ENCODE peak calls at places on chromosomes 7 and 10, in five cellular contexts. H, X, S, A and T are unnamed samples. For H3K27me3, the result is how much of the 10 kb centered on the place peaks cover.

GRCh38 chr10:2851544-2851943 is 215.8 kb upstream of the PFKP start:
- DNase-seq in S (no peak), H (no peak), X (no peak), A (no peak), T (no peak)

GRCh38 chr7:41858196-41858595 is 155.3 kb upstream of the INHBA start:
- DNase-seq in A (peak), X (no peak), S (no peak), H (no peak), T (no peak)

GRCh38 chr10:21402606-21403083 is 122.8 kb downstream of the SKIDA1 start:
- DNase-seq in A (peak), S (no peak), H (no peak), X (no peak), T (peak)

GRCh38 chr7:8261711-8262695 is at the start of gene ICA1:
- DNase-seq in S (peak), H (peak), A (peak), X (peak), T (no peak)

GRCh38 chr7:27154901-27155815 is 1.3 kb downstream of the HOXA7 start:
- DNase-seq in A (no peak), S (peak), X (no peak), H (peak), T (no peak)

GRCh38 chr10:129191848-129192247 is 275.2 kb upstream of the MGMT start:
- DNase-seq in A (no peak), X (no peak), S (no peak), H (peak), T (no peak)

GRCh38 chr10:132528064-132528800 is 9.4 kb upstream of the INPP5A start:
- DNase-seq in H (no peak), X (no peak), S (peak), A (no peak), T (no peak)

GRCh38 chr7:158825628-158826289 is 3.5 kb downstream of the ESYT2 start:
- DNase-seq in S (no peak), H (no peak), X (no peak), A (no peak), T (no peak)

GRCh38 chr10:75723319-75723965 is 292.0 kb downstream of the LRMDA start:
- DNase-seq in S (no peak), H (no peak), A (no peak), X (no peak), T (no peak)

DNA sequence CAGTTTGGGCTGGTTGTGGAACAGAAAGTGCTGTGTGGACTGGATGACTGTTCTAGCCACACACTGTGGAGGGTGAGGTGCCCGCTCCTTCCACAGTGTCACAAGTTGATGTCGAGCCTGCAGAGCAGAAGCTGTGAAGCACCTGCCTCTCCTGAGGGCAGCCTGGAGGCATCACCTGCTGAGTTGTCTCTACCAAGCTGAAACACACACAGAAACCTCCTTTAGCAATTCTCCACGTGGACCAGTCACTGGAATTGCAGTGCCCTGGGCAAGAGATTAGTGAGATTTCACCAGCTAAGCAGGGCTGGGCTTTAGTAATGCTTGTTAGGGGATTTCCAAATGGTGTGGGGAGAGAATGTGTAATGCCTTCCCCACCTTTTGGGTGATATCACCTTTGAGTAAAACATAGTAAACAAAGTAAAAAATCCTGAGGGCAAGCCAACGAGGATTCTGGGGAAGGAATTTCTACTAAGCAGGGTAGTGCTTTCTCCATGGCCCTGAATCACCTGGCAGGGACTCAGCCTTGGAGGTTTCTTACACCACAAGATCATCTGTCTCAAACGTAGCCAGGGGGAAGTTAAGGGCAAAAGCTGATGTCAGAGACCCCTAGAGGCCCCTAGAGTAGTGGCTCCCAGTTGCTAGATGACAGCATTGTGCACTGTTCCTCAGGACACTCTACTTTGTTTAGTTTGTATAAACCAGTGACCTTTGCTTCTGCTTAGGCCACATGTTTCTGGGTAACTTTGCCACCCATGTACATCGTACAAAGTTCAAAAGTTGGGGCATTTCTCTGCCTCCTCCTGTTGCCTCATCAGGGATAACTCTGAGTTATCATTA is 233.1 kb upstream of the IGFBP3 start:
- DNase-seq in S (no peak), X (peak), A (peak), H (peak), T (no peak)
- TF ChIP-seq CTCF in S (no peak), X (peak), A (no peak), H (no peak), T (no peak)

DNA sequence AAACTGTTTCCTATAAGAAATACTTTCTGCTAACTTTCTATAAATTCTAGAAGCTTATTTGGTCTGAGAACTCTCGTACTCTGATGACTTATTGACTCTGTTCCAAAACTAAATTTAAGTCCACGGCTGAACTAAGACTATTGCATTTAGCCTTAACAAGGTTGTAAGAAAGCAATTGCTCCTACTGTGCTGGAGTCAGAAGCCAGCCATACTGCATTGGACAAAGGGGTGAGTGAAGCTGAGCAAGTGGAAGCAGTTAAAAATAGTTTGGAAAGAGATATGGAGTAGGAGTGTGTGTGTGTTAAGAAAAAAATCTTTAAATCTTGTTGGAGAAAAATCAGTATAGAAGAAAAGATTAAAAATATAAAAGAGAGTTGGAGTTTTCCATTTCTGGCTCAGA is 1360.1 kb upstream of the CELF2 start:
- DNase-seq in A (no peak), S (no peak), H (no peak), X (no peak), T (no peak)
- H3K27me3 ChIP-seq in A (under half), S (under half), H (under half), X (under half), T (under half)

DNA sequence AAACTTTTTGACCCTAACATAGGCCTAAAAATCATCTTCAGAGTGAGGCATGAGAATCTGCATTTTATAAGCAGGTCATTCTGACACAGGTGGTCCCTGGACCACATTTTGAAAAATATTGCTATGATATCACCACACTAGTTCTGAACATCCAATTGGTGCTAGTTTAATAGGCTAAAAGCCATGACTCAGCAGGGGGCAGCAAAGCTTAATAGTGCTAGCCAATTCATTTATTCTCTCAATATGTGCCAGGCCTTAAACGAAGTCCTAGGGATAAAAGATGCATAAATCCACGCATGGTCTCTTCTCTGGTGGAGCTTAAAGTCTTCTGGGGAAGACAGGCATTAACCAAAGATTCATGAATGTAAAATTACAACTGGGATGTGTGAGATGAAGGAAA is 10.2 kb upstream of the SLC25A28 start:
- DNase-seq in A (peak), S (no peak), X (no peak), H (no peak), T (no peak)
- TF ChIP-seq CTCF in A (peak), S (no peak), X (peak), H (peak), T (peak)

DNA sequence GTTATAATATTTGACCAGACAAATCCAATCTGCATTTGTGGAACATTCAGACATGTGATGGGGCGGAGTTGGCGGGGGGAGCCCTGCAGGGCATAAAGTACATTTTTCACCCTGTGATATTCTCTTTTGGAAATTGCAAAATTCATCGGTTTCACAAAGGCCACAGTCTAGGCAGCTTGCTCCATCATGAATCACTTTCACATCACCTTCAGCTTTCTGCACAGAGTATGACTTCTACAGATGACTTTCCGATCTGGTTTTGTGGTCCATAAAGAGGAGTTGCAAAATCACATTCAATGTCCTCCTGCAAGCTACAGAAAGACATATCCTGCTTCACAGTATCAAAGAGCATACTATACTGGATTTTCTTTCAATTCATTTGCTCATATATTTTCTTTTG is 51.3 kb upstream of the APBB1IP start:
- DNase-seq in H (no peak), X (peak), S (no peak), A (no peak), T (no peak)
- H3K27me3 ChIP-seq in H (under half), X (under half), S (under half), A (under half), T (under half)

DNA sequence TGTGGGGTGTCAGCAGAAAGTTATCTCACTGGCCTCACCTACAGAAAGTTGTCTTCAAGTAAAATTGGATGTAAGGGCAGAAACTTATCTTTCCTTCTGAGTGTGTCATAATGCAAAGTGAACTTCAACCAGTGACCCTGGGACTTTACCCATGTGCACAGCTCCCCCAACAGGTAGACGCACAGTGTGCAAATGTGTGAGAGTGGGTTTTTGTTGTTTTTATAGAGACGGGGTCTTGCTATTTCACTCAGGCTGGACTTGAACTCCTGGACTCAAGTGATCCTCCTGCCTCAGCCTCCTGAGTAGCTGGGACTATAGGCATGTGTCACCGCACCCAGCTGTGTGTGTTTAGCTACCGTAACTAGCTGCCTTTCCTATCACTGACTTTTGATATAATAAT is 6.4 kb upstream of the KAZALD1 start:
- DNase-seq in H (no peak), X (no peak), S (no peak), A (no peak), T (no peak)
- TF ChIP-seq CTCF in H (no peak), X (peak), S (no peak), A (no peak), T (no peak)

GRCh38 chr10:69657866-69658265 is 27.8 kb downstream of the FAM241B start:
- DNase-seq in X (no peak), S (no peak), H (no peak), A (no peak), T (no peak)

GRCh38 chr10:69659286-69660027 is 29.4 kb downstream of the FAM241B start:
- DNase-seq in X (no peak), A (no peak), H (no peak), S (no peak), T (no peak)

GRCh38 chr10:69661414-69662172 is 31.5 kb downstream of the FAM241B start:
- DNase-seq in S (no peak), H (no peak), A (no peak), X (no peak), T (no peak)

GRCh38 chr10:69662173-69662685 is 32.2 kb downstream of the FAM241B start:
- DNase-seq in X (no peak), H (no peak), A (no peak), S (no peak), T (no peak)

GRCh38 chr10:69660296-69660695 is 30.2 kb downstream of the FAM241B start:
- DNase-seq in A (no peak), S (no peak), X (no peak), H (no peak), T (no peak)
- H3K27me3 ChIP-seq in A (under half), S (under half), X (under half), H (under half), T (under half)

GRCh38 chr10:81814842-81815241 is 60.2 kb upstream of the NRG3 start:
- DNase-seq in X (no peak), A (no peak), S (no peak), H (no peak), T (no peak)

GRCh38 chr10:81817611-81818160 is 57.3 kb upstream of the NRG3 start:
- DNase-seq in S (no peak), H (no peak), X (no peak), A (no peak), T (no peak)

DNA sequence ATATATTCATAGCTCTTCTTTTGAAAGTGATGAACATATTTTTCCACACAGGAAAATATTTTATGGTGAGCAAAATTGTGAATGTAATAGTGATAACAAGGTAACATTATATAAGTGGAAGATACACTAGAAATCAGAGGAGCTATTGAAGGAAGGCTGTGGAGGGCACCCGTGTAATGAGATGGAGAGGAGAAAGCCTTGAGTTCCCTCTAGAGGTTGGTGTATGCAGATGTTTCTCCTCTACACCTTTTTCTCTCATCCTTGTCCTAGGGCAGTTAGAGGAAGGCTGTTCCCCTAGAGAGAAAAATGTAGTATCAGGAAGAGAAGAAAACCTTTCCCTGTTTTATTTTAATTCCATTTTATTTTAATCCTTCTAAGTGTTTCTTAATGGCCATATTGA is 54.6 kb upstream of the NRG3 start:
- DNase-seq in X (no peak), A (no peak), H (no peak), S (no peak), T (no peak)
- TF ChIP-seq CTCF in X (no peak), A (no peak), H (no peak), S (no peak), T (no peak)

GRCh38 chr10:23114228-23114850 is 19.0 kb downstream of the MSRB2 start:
- DNase-seq in S (no peak), A (no peak), H (no peak), X (no peak), T (no peak)

GRCh38 chr10:23121135-23121534 is 25.8 kb downstream of the MSRB2 start:
- DNase-seq in X (no peak), S (no peak), H (no peak), A (no peak), T (no peak)

GRCh38 chr10:23116696-23117095 is 21.3 kb downstream of the MSRB2 start:
- DNase-seq in X (no peak), S (no peak), H (no peak), A (no peak), T (no peak)

DNA sequence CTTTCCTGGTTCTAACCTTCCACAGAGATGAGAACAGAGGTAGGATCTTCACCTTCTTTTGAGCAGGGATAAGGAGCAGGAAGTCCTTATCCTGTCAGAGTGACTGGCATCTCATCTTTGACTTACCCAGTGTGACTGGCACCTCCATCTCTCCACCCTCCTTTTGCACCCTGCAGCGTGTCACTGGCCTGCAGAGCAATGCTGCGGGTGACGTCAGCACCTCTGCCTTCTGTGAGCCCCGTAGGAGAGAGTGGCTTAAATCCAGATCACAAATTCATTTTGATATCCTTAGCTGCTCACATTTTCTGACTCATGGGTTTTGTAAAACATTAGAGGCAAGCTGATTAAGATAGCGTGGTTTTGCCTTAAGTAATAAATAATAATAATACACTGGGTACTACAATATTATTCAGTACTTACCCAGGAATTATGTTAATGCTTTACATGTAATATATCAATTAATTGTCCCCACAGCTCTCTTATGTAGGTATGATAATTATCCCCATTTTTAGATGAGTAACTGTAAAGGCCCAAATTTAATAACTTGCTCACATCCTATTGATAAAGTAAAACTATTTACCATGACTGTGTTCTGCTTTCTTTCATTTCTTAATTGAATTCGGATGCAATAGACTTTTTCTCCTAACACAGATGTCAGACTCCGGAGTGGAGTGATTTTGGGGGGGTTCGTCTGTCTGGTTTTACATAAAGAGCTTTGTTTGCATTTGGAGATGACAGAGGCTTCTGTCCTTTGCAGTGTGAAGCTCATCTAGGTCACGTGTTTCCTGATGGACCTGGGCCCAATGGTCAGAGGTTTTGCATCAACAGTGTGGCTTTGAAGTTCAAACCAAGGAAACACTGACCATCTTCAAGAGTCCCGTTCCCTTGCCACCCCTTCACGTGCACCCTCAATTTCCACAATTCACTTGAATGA is 24.9 kb downstream of the MSRB2 start:
- DNase-seq in H (no peak), X (no peak), A (no peak), S (peak), T (no peak)
- H3K27me3 ChIP-seq in H (under half), X (under half), A (under half), S (under half), T (under half)

DNA sequence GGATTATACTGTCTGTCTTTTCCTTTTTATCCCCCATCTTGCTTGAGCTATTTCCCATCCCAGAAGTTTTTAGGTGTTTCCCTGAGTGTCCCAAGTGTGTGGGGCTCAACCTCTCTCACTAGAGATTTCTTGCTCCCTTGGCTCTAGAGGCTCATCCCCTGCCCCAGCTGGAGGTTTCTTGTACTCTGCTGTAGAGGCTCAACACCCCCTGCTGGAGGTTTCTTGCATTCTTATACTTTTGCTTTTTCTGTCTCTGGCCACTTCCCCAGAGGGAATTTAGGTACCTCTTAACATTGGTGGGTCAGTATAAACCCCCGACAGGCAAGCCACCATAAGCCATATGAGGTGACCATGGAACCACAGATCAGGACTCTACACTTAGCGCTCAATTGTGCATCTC is 114.2 kb upstream of the FAM3C start:
- DNase-seq in X (no peak), H (no peak), S (no peak), A (no peak), T (no peak)
- TF ChIP-seq CTCF in X (no peak), H (peak), S (no peak), A (no peak), T (no peak)

GRCh38 chr7:127251458-127252379 is 1.0 kb downstream of the GRM8 start:
- DNase-seq in H (peak), X (peak), A (no peak), S (no peak), T (no peak)
- H3K27me3 ChIP-seq in H (under half), X (under half), A (half or more), S (under half), T (under half)